ENCODE peak calls at places on chromosome 2, in seven cellular contexts. P is cardiac muscle cell, Z is hepatocyte, K is colonic mucosa, M is choroid plexus epithelial cell, T is AG09309, G is foreskin fibroblast. S is an unnamed sample.

GRCh38 chr2:28137221-28137620 is 246.7 kb downstream of the BABAM2 start:
- DNase-seq in P (peak), K (no peak), M (peak), T (peak), G (peak), Z (peak), S (no peak)

GRCh38 chr2:40470817-40471809 is 19.2 kb upstream of the SLC8A1 start:
- DNase-seq in P (no peak), T (no peak), Z (no peak), G (no peak), M (no peak), K (no peak), S (no peak)

GRCh38 chr2:221312634-221313033 is 259.5 kb downstream of the EPHA4 start:
- DNase-seq in G (no peak), M (no peak), P (no peak), Z (no peak), K (no peak), T (no peak), S (no peak)

GRCh38 chr2:128346811-128347558 is 28.3 kb upstream of the HS6ST1 start:
- DNase-seq in T (no peak), P (no peak), Z (no peak), G (no peak), K (no peak), M (no peak), S (no peak)

GRCh38 chr2:152542344-152542994 is 174.8 kb downstream of the PRPF40A start:
- DNase-seq in G (no peak), P (no peak), Z (no peak), T (no peak), K (peak), M (no peak), S (peak)

GRCh38 chr2:178287652-178288344 is 93.5 kb downstream of the OSBPL6 start:
- DNase-seq in M (no peak), K (no peak), Z (no peak), P (no peak), G (no peak), T (no peak), S (no peak)

GRCh38 chr2:118032169-118033013 is 18.5 kb upstream of the CCDC93 start:
- DNase-seq in K (peak), M (peak), Z (peak), G (no peak), P (peak), T (no peak), S (peak)

GRCh38 chr2:35871672-35872071 is 483.9 kb upstream of the CRIM1 start:
- DNase-seq in M (no peak), T (no peak), P (peak), G (no peak), K (no peak), Z (no peak), S (no peak)

GRCh38 chr2:102484310-102485061 is 11.5 kb downstream of the SLC9A4 start:
- DNase-seq in K (no peak), P (no peak), G (no peak), T (no peak), Z (no peak), M (no peak), S (no peak)

GRCh38 chr2:165745916-165746315 is 48.1 kb downstream of the GALNT3 start:
- DNase-seq in M (peak), Z (no peak), G (peak), T (peak), K (no peak), P (no peak), S (no peak)

GRCh38 chr2:8242734-8243133 is 439.1 kb upstream of the ID2 start:
- DNase-seq in G (no peak), M (no peak), K (no peak), T (no peak), Z (no peak), P (no peak), S (no peak)

GRCh38 chr2:242075163-242075562 is 205.6 kb downstream of the RTP5 start:
- DNase-seq in K (no peak), T (peak), M (peak), P (no peak), G (peak), Z (no peak), S (no peak)

GRCh38 chr2:208255557-208256106 is 761 bp upstream of the IDH1 start:
- DNase-seq in Z (no peak), G (no peak), K (no peak), P (no peak), M (no peak), T (no peak), S (no peak)

GRCh38 chr2:207589143-207589542 is 36.1 kb downstream of the METTL21A start:
- DNase-seq in G (no peak), Z (no peak), T (no peak), K (no peak), M (no peak), P (no peak), S (no peak)

GRCh38 chr2:168353251-168353650 is 102.8 kb upstream of the CERS6 start:
- DNase-seq in T (no peak), Z (no peak), G (no peak), P (no peak), K (no peak), M (no peak), S (no peak)

GRCh38 chr2:172698041-172698863 is 37.4 kb upstream of the RAPGEF4 start:
- DNase-seq in G (peak), Z (peak), M (peak), T (peak), K (no peak), P (no peak), S (peak)

GRCh38 chr2:234603619-234604018 is 106.7 kb upstream of the ARL4C start:
- DNase-seq in G (no peak), P (no peak), T (no peak), M (no peak), K (no peak), Z (no peak), S (no peak)

GRCh38 chr2:128637481-128638155 is 318.9 kb upstream of the HS6ST1 start:
- DNase-seq in T (no peak), Z (no peak), K (peak), G (no peak), P (no peak), M (no peak), S (no peak)

DNA sequence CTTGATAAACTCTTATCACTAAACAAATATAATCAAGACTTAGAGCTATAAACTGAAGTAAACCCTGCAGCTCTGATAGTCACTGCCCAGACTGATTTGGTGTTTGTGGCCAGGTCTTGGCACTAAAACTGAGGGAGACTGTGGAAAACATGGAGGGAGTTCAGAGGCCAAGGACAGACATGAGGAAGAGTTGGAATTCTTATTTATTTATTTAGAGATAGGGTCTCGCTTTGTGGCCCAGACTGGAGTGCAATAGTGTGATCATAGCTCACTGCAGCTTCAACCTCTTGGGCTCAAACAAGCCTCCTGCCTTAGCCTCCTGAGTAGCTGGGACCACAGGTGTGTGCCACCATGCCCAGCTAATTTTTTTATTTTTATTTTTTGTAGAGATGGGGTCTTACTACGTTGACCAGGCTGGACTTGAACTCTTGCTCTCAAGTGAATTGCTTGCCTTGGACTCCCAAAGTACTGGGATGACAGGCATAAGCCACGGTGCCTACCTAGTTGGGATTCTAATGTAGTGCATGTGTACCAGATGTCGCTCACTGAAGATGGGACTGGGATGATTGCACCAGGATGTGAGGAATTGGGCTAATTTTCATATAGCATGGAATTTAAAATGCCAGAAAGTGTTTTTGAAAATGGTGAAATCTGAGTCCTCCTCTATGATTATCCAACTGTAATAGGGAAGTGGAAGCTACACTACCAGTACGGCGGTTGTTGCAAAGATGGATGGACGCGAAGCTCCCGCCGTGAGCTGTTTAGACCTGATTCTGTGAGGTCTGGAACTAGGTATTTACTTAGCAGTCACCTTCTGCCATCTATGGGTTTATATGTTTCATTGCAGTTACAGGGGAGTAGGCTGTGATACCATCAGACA is 52.7 kb upstream of the CTLA4 start:
- DNase-seq in P (peak), G (peak), K (peak), M (peak), Z (peak), T (peak), S (peak)
- H3K4me3 ChIP-seq in P (no peak), G (no peak), K (no peak), M (no peak), Z (no peak), T (no peak), S (no peak)

DNA sequence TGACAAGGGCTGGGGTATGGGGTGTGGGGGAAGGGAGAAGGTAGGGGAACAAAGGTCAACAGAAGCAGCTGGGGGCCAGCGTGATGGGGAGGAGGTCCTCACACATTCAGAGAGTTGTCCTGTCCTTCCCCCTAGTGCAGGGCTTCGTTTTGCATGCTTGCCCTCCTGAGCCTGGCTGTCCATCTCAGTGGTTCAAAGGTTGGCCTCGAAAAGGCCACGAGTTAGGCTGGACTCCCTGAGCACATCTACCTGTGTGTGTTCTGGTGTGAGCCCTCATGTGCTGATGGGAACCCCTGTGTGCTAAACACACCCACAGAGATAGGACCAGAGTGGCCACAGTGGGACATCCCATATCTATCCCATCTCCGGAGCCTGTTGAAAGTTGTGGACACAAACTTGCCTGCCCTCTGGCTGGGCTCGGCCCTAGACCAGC is 51.9 kb downstream of the EPAS1 start:
- DNase-seq in Z (no peak), T (no peak), G (no peak), M (no peak), P (no peak), K (no peak), S (no peak)
- TF ChIP-seq CTCF in Z (no peak), T (no peak), G (no peak), M (no peak), P (no peak), K (no peak), S (no peak)

GRCh38 chr2:37665038-37665437 is 6.4 kb downstream of the CDC42EP3 start:
- DNase-seq in P (no peak), Z (no peak), K (no peak), G (no peak), T (no peak), M (no peak), S (no peak)
- H3K4me3 ChIP-seq in P (no peak), Z (no peak), K (no peak), G (peak), T (no peak), M (no peak), S (no peak)

DNA sequence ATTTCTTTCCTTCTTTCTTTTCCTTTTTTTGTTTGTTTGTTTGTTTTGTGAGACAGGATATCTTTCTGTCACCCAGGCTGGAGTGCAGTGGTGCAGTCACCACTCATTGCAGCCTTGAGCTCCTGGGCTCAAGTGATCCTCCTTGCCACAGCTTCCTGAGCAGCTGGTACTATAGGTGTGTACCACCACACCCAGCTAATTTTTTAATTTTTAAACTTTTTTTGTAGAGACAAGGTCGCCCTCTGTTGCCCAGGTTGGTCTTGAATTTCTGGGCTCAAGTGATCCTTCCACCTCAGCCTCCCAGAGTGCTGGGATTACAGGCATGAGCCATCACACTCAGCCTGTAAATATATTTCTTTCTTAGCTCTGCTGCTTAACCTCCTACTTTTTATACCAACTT is 83.4 kb upstream of the CYP20A1 start:
- DNase-seq in T (no peak), G (no peak), P (no peak), Z (no peak), M (no peak), K (no peak), S (peak)
- TF ChIP-seq CTCF in T (no peak), G (no peak), P (no peak), Z (no peak), M (peak), K (no peak), S (no peak)

GRCh38 chr2:134790487-134790886 is 47.9 kb upstream of the ACMSD start:
- DNase-seq in G (no peak), M (no peak), P (no peak), T (no peak), K (no peak), Z (no peak), S (no peak)

GRCh38 chr2:134795765-134796164 is 42.7 kb upstream of the ACMSD start:
- DNase-seq in K (no peak), T (no peak), M (no peak), Z (no peak), P (no peak), G (no peak), S (no peak)

GRCh38 chr2:134788417-134788816 is 50.0 kb upstream of the ACMSD start:
- DNase-seq in Z (no peak), P (no peak), T (no peak), M (no peak), G (no peak), K (no peak), S (no peak)

GRCh38 chr2:134791606-134792005 is 46.8 kb upstream of the ACMSD start:
- DNase-seq in P (no peak), M (no peak), T (no peak), K (no peak), Z (no peak), G (no peak), S (no peak)

DNA sequence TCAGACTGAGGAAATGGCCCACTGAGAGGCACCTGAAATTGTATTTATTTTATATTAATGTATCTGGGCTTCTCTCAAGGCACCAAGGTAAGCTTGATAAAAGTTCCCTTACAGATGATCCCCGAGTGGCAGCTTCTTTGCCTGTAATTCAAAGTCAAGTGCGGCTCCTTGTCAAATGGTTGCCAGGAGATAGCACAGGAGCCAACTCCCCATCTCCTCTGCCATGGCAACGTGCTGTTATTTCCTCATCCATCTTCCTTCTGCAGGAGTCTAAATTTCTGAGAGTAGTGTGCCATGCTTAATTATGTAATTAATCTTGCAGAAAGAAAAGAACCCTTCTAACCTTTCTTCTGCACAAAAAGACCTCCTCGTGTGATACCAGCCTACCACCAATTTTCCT is 46.3 kb upstream of the ACMSD start:
- DNase-seq in G (no peak), Z (no peak), P (no peak), K (no peak), T (no peak), M (no peak), S (no peak)
- H3K4me3 ChIP-seq in G (no peak), Z (no peak), P (no peak), K (no peak), T (no peak), M (no peak), S (no peak)